ENCODE peak calls at places on chromosome 21, in ten cellular contexts. D is ovary, H is body of pancreas, R is HCT116, I is tibial nerve, N is testis, J is adrenal gland, K is H1, G is IMR-90, Q is uterus. Y is an unnamed sample.

GRCh38 chr21:17780539-17780938 is 38.6 kb downstream of the C21orf91 start:
- DNase-seq in D (no peak), H (no peak), R (no peak), I (no peak), N (no peak), J (no peak), K (no peak), G (no peak), Q (no peak), Y (no peak)

GRCh38 chr21:40846057-40846456 is 901 bp downstream of the DSCAM start:
- DNase-seq in D (no peak), H (no peak), R (no peak), I (no peak), N (no peak), J (no peak), K (no peak), G (no peak), Q (no peak), Y (no peak)

GRCh38 chr21:45151484-45152115 is 77.2 kb downstream of the ADARB1 start:
- DNase-seq in D (no peak), H (no peak), R (no peak), I (no peak), N (peak; percentile 12), J (no peak), K (no peak), G (no peak), Q (no peak), Y (no peak)

GRCh38 chr21:24824209-24824608 is 783.1 kb downstream of the MRPL39 start:
- DNase-seq in D (no peak), H (no peak), R (no peak), I (no peak), N (no peak), J (no peak), K (no peak), G (no peak), Q (no peak), Y (no peak)

GRCh38 chr21:46111857-46112730 is 14.2 kb downstream of the COL6A2 start:
- DNase-seq in D (peak; percentile 42), H (peak; percentile 4), R (no peak), I (peak; percentile 9), N (peak; percentile 12), J (peak; percentile 19), K (no peak), G (no peak), Q (peak; percentile 27), Y (peak; percentile 2)

GRCh38 chr21:18275740-18276139 is 31.1 kb downstream of the CHODL start:
- DNase-seq in D (no peak), H (no peak), R (no peak), I (no peak), N (no peak), J (no peak), K (no peak), G (no peak), Q (no peak), Y (no peak)

GRCh38 chr21:14259669-14260458 is 43.9 kb downstream of the RBM11 start:
- DNase-seq in D (no peak), H (no peak), R (peak; percentile 10), I (no peak), N (no peak), J (no peak), K (no peak), G (peak; percentile 56), Q (no peak), Y (no peak)

GRCh38 chr21:35266546-35266945 is 217.4 kb upstream of the RUNX1 start:
- DNase-seq in D (no peak), H (no peak), R (no peak), I (no peak), N (no peak), J (no peak), K (no peak), G (no peak), Q (no peak), Y (no peak)

GRCh38 chr21:17414766-17415165 is 98.1 kb upstream of the CXADR start:
- DNase-seq in D (no peak), H (peak; percentile 43), R (no peak), I (no peak), N (no peak), J (no peak), K (no peak), G (no peak), Q (no peak), Y (no peak)

GRCh38 chr21:40635336-40635735 is 211.6 kb downstream of the DSCAM start:
- DNase-seq in D (no peak), H (no peak), R (no peak), I (no peak), N (no peak), J (no peak), K (no peak), G (no peak), Q (no peak), Y (no peak)

GRCh38 chr21:45324430-45325205 is 36.9 kb upstream of the POFUT2 start:
- DNase-seq in D (peak; percentile 42), H (peak; percentile 61), R (no peak), I (no peak), N (peak; percentile 68), J (no peak), K (no peak), G (no peak), Q (no peak), Y (no peak)

GRCh38 chr21:36471254-36471723 is 8.6 kb downstream of the CLDN14 start:
- DNase-seq in D (no peak), H (no peak), R (no peak), I (no peak), N (no peak), J (no peak), K (no peak), G (peak; percentile 50), Q (no peak), Y (no peak)

GRCh38 chr21:35048706-35049617 is at the start of gene RUNX1:
- DNase-seq in D (no peak), H (peak; percentile 17), R (no peak), I (no peak), N (peak; percentile 33), J (peak; percentile 47), K (no peak), G (peak; percentile 56), Q (no peak), Y (peak; percentile 85)

GRCh38 chr21:28906236-28906635 is 86.4 kb downstream of the LTN1 start:
- DNase-seq in D (no peak), H (no peak), R (no peak), I (no peak), N (no peak), J (no peak), K (no peak), G (no peak), Q (no peak), Y (no peak)

GRCh38 chr21:15552914-15553491 is 176.8 kb upstream of the USP25 start:
- DNase-seq in D (no peak), H (no peak), R (no peak), I (no peak), N (no peak), J (no peak), K (no peak), G (peak; percentile 1), Q (no peak), Y (no peak)

GRCh38 chr21:44434936-44435635 is 20.2 kb upstream of the LRRC3 start:
- DNase-seq in D (no peak), H (no peak), R (no peak), I (peak; percentile 7), N (no peak), J (no peak), K (no peak), G (no peak), Q (no peak), Y (peak; percentile 34)

GRCh38 chr21:44547656-44548331 is 3.5 kb downstream of the KRTAP10-2 start:
- DNase-seq in D (no peak), H (no peak), R (no peak), I (no peak), N (no peak), J (no peak), K (no peak), G (no peak), Q (no peak), Y (peak; percentile 22)

DNA sequence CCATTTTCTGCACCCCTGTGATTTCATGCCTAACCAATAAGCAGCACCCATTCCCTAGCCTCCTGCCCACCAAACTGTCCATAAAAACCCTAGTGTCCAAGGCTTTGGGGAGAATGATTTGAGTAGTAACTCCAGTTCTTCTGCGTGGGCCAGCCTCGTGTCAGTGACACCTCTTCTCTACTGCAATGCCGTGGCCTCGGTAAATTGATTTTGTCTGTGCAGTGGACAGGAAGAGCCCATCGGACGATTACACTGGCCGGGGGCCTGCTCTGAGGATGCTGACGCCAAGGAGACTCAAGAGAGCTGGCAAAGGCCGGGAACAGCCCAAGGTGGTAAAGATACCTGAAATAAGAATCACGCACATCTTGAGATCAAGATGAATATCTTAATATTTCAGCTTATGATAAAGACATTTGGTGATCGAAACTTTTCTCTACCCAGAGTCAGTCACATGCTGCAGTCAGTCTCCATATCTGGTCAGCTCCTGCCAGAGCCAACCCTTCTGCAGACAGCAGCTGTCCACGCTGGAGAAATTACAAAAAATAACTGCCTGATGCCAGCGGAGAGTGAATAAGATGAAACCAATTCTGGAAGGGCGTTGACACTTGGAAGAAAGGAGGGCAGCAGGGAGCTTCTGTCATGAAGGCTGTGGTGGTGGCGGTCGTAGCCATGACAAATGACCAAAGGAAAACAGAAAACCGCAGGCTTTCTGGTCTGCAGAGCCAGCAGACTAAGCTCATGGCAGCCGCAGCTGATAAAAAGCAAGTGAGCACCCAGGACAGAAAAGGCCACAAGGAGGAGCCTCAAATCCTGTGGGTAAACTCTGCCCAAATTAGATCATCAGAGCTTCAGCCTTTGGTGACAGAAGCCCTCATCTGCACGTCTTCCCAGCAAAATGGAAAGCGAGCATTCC is 29.1 kb downstream of the RSPH1 start:
- DNase-seq in D (no peak), H (peak; percentile 55), R (peak; percentile 23), I (no peak), N (no peak), J (peak; percentile 60), K (no peak), G (peak; percentile 7), Q (no peak), Y (peak; percentile 63)
- TF ChIP-seq CTCF in D (no peak), H (peak; percentile 35), R (peak; percentile 31), I (no peak), N (no peak), J (peak; percentile 49), K (peak; percentile 18), G (no peak), Q (no peak), Y (no peak)

GRCh38 chr21:26845066-26845749 is at the start of gene ADAMTS1:
- DNase-seq in D (peak; percentile 99), H (peak; percentile 91), R (no peak), I (peak; percentile 91), N (peak; percentile 91), J (peak; percentile 75), K (peak; percentile 68), G (peak; percentile 92), Q (peak; percentile 98), Y (peak; percentile 31)
- TF ChIP-seq POLR2A in D (peak; percentile 96), H (peak; percentile 98), R (no peak), I (peak; percentile 90), N (peak; percentile 80), J (peak; percentile 89), K (peak; percentile 98), G (peak; percentile 99), Q (peak; percentile 86), Y (peak; percentile 63)

GRCh38 chr21:31700040-31700439 is 31.9 kb downstream of the SCAF4 start:
- DNase-seq in D (no peak), H (no peak), R (no peak), I (no peak), N (no peak), J (no peak), K (no peak), G (no peak), Q (no peak), Y (no peak)
- H3K36me3 ChIP-seq in D (no peaks in the 10 kb centered on the region), H (peaks cover 16% of the 10 kb centered on the region), R (peaks cover 30% of the 10 kb centered on the region), I (peaks cover 67% of the 10 kb centered on the region), N (no peaks in the 10 kb centered on the region), J (peaks cover 58% of the 10 kb centered on the region), K (peaks cover 48% of the 10 kb centered on the region), G (peaks cover 28% of the 10 kb centered on the region), Q (no peaks in the 10 kb centered on the region), Y (no peaks in the 10 kb centered on the region)

GRCh38 chr21:33230518-33231324 is 983 bp downstream of the IFNAR2 start:
- DNase-seq in D (no peak), H (peak; percentile 55), R (no peak), I (no peak), N (peak; percentile 40), J (peak; percentile 43), K (peak; percentile 38), G (peak; percentile 75), Q (peak; percentile 44), Y (peak; percentile 81)
- TF ChIP-seq CTCF in D (no peak), H (peak; percentile 8), R (peak; percentile 17), I (no peak), N (no peak), J (no peak), K (peak; percentile 53), G (peak; percentile 7), Q (no peak), Y (no peak)